ENCODE peak calls at places on chromosome 17, in four cellular contexts. N, K, V and F are unnamed samples.

GRCh38 chr17:82438401-82439193 is 12.0 kb downstream of the CYBC1 start:
- DNase-seq in V (no peak), N (no peak), K (no peak), F (no peak)

GRCh38 chr17:33052856-33053255 is 61.2 kb downstream of the SPACA3 start:
- DNase-seq in V (no peak), K (no peak), N (no peak), F (no peak)

GRCh38 chr17:79800325-79801155 is 3.7 kb upstream of the CBX8 start:
- DNase-seq in N (no peak), K (no peak), V (no peak), F (peak)

GRCh38 chr17:11598274-11599221 is at the start of gene DNAH9:
- DNase-seq in V (peak), N (no peak), K (peak), F (peak)

GRCh38 chr17:30263552-30264333 is 28.0 kb downstream of the BLMH start:
- DNase-seq in N (no peak), V (no peak), K (no peak), F (no peak)

GRCh38 chr17:46194393-46195216 is 1.4 kb upstream of the KANSL1 start:
- DNase-seq in V (peak), N (peak), K (no peak), F (no peak)

GRCh38 chr17:48878920-48879898 is 13.4 kb upstream of the ATP5MC1 start:
- DNase-seq in K (peak), N (peak), V (peak), F (peak)

GRCh38 chr17:3027786-3028532 is 35.4 kb downstream of the OR1D5 start:
- DNase-seq in V (no peak), N (no peak), K (no peak), F (no peak)

GRCh38 chr17:42704495-42705494 is 22.5 kb downstream of the CNTNAP1 start:
- DNase-seq in V (no peak), K (no peak), N (peak), F (no peak)

GRCh38 chr17:6070280-6070894 is at the start of gene WSCD1:
- DNase-seq in V (no peak), N (no peak), K (no peak), F (peak)

GRCh38 chr17:62671553-62671952 is 44.1 kb downstream of the MRC2 start:
- DNase-seq in K (peak), N (no peak), V (peak), F (no peak)
- TF ChIP-seq CBFB in K (no peak), N (no peak), V (no peak), F (no peak)

GRCh38 chr17:74742153-74742515 is 5.1 kb downstream of the RAB37 start:
- DNase-seq in K (no peak), V (no peak), N (peak), F (no peak)
- TF ChIP-seq CBFB in K (no peak), V (no peak), N (no peak), F (no peak)

GRCh38 chr17:64455993-64456885 is 7.3 kb downstream of the MILR1 start:
- DNase-seq in N (no peak), K (no peak), V (no peak), F (no peak)
- TF ChIP-seq CBFB in N (no peak), K (no peak), V (no peak), F (no peak)

DNA sequence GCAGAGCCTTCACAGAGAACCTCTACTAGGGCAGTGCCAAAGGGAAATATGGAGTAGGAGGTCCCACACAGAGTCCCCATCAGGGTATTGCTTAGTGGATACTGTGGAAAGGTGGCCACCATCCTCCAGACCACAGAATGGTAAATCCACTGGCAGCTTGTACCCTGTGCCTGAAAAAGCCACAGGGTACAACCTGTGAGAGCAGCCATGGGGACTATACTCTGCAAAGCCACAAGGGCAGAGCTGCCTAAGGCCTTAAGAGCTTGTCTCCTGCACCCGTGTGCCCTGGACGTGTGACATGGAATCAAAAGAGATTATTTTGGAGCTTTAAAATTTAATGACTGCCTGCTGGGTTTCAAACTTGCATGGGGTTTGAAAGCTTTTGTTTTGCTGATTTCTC is 118.0 kb upstream of the SEC14L1 start:
- DNase-seq in K (no peak), V (no peak), N (no peak), F (no peak)
- TF ChIP-seq CBFB in K (no peak), V (no peak), N (no peak), F (no peak)

DNA sequence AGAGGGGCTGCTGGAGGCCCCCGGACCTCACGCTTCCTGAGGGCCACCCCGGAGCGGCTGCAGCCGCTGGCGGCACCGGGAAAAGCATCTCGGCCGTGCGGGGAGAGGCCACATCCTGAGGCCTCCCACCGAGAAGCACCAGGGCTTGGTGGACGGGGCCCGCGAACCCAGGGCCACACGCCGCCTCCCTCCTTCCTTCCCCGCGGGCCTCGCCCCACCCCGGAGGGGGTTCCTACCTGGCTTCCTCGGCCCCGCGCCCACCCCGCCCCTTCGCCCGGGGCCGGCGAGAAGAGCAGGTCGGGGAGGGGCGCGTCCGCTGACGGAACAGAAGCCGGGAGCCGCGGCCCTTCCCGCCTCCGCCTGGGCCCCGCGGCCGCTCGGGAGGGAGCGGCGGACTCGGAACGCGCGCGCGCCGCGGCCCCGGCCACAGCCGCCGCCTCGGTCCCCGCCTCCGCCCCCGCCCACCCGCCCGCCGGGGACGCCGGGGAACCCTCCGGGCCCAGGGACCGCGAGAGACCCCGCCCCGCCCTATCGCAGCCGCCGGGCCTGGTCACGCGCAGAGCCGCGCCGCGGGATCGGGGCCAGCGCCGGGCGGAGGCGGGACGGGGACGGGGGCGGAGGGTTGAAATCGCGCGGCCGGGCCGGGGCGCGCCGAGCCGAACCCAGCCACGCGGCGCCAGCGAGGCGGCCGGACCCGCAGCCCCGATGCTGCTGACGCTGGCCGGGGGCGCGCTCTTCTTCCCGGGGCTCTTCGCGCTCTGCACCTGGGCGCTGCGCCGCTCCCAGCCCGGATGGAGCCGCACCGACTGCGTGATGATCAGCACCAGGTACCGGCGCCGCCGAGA is at the start of gene TLCD3A:
- DNase-seq in V (peak), N (no peak), K (no peak), F (peak)
- TF ChIP-seq CBFB in V (no peak), N (no peak), K (peak), F (no peak)